ENCODE peak calls at places on chromosomes 11 and 22, in seven cellular contexts. Y is H9, H is glutamatergic neuron, G is endothelial cell, R is stomach, L is upper lobe of right lung, C is HepG2. A is an unnamed sample.

GRCh38 chr11:114081641-114082414 is 22.3 kb downstream of the ZBTB16 start:
- DNase-seq in G (no peak), C (no peak), Y (no peak), L (no peak), R (no peak), H (no peak), A (no peak)

GRCh38 chr22:22061085-22062077 is 78.8 kb upstream of the TOP3B start:
- DNase-seq in L (no peak), G (no peak), H (no peak), Y (no peak), C (peak), R (no peak), A (no peak)

GRCh38 chr22:39463931-39464390 is 7.1 kb downstream of the MGAT3 start:
- DNase-seq in L (peak), C (no peak), H (no peak), G (no peak), R (no peak), Y (no peak), A (no peak)

GRCh38 chr11:2571598-2572281 is 126.9 kb downstream of the KCNQ1 start:
- DNase-seq in C (no peak), Y (no peak), R (no peak), H (peak), L (peak), G (no peak), A (no peak)

GRCh38 chr11:72105888-72106287 is at the start of gene TOMT:
- DNase-seq in R (no peak), H (no peak), Y (no peak), G (no peak), C (no peak), L (no peak), A (no peak)

GRCh38 chr11:8573750-8574149 is 20.3 kb downstream of the STK33 start:
- DNase-seq in G (no peak), Y (no peak), C (no peak), L (no peak), H (no peak), R (no peak), A (no peak)

GRCh38 chr11:115761348-115761747 is 257.1 kb upstream of the CADM1 start:
- DNase-seq in G (no peak), L (no peak), R (no peak), Y (peak), H (no peak), C (no peak), A (no peak)

GRCh38 chr22:38921126-38921525 is 36.3 kb upstream of the APOBEC3A start:
- DNase-seq in L (no peak), G (no peak), R (peak), Y (no peak), C (no peak), H (no peak), A (no peak)

GRCh38 chr22:41364955-41365354 is 16.8 kb upstream of the TEF start:
- DNase-seq in C (no peak), Y (no peak), G (no peak), R (peak), H (no peak), L (no peak), A (no peak)

GRCh38 chr22:27952091-27952490 is 33.0 kb upstream of the PITPNB start:
- DNase-seq in G (no peak), R (no peak), H (no peak), L (no peak), Y (no peak), C (no peak), A (no peak)

GRCh38 chr11:93654266-93654665 is 7.2 kb upstream of the CEP295 start:
- DNase-seq in L (no peak), Y (no peak), R (no peak), H (no peak), C (no peak), G (no peak), A (no peak)

GRCh38 chr11:92432515-92432914 is 207.9 kb downstream of the FAT3 start:
- DNase-seq in H (no peak), C (no peak), G (no peak), R (no peak), Y (no peak), L (no peak), A (no peak)

GRCh38 chr11:131408011-131408640 is 37.7 kb downstream of the NTM start:
- DNase-seq in H (peak), C (peak), Y (peak), L (no peak), R (peak), G (peak), A (peak)

GRCh38 chr11:67629386-67630229 is at the start of gene NUDT8:
- DNase-seq in H (peak), R (peak), G (peak), Y (peak), L (peak), C (peak), A (peak)

GRCh38 chr11:568306-569259 is 7.7 kb upstream of the PHRF1 start:
- DNase-seq in L (peak), G (peak), Y (peak), H (peak), R (peak), C (peak), A (peak)

GRCh38 chr22:45612940-45613339 is 58.7 kb upstream of the ATXN10 start:
- DNase-seq in G (no peak), C (no peak), H (peak), Y (no peak), L (peak), R (no peak), A (no peak)

GRCh38 chr11:85725510-85726258 is 39.7 kb upstream of the CCDC89 start:
- DNase-seq in G (no peak), Y (no peak), C (no peak), L (no peak), H (no peak), R (no peak), A (no peak)

GRCh38 chr22:24146190-24146616 is 35.1 kb upstream of the SUSD2 start:
- DNase-seq in R (peak), L (peak), Y (peak), H (no peak), G (peak), C (peak), A (no peak)

GRCh38 chr22:18952022-18952421 is 15.9 kb upstream of the PRODH start:
- DNase-seq in H (no peak), R (no peak), L (peak), G (peak), C (no peak), Y (no peak), A (no peak)

GRCh38 chr11:94717667-94718066 is 50.5 kb upstream of the AMOTL1 start:
- DNase-seq in C (no peak), G (no peak), R (no peak), L (no peak), Y (no peak), H (no peak), A (no peak)

GRCh38 chr11:16070573-16070972 is 285.8 kb downstream of the SOX6 start:
- DNase-seq in H (no peak), Y (no peak), R (no peak), C (no peak), G (no peak), L (no peak), A (no peak)

GRCh38 chr11:34104680-34105078 is 750 bp upstream of the NAT10 start:
- DNase-seq in L (no peak), H (no peak), C (no peak), R (no peak), Y (no peak), G (no peak), A (no peak)

GRCh38 chr22:21641417-21641794 is 696 bp upstream of the SDF2L1 start:
- DNase-seq in Y (peak), G (peak), R (peak), H (peak), L (peak), C (peak), A (peak)

GRCh38 chr11:64276653-64277431 is 7.6 kb downstream of the BAD start:
- DNase-seq in H (no peak), R (peak), C (no peak), G (no peak), Y (no peak), L (no peak), A (no peak)

GRCh38 chr11:11514246-11514645 is 107.6 kb downstream of the GALNT18 start:
- DNase-seq in C (no peak), R (no peak), Y (peak), H (no peak), L (no peak), G (no peak), A (no peak)

GRCh38 chr11:11521306-11522002 is 100.4 kb downstream of the GALNT18 start:
- DNase-seq in L (no peak), R (no peak), Y (no peak), C (no peak), H (no peak), G (no peak), A (no peak)

GRCh38 chr11:11524436-11525038 is 97.3 kb downstream of the GALNT18 start:
- DNase-seq in H (no peak), G (no peak), R (no peak), Y (no peak), C (no peak), L (no peak), A (no peak)

GRCh38 chr11:11520231-11521015 is 101.4 kb downstream of the GALNT18 start:
- DNase-seq in L (no peak), G (no peak), H (no peak), C (no peak), R (no peak), Y (peak), A (no peak)

GRCh38 chr11:11519184-11519583 is 102.6 kb downstream of the GALNT18 start:
- DNase-seq in C (no peak), Y (peak), L (no peak), R (no peak), G (no peak), H (no peak), A (no peak)
- TF ChIP-seq CTCF in C (no peak), Y (peak), L (peak), R (no peak), G (no peak), H (no peak), A (no peak)

DNA sequence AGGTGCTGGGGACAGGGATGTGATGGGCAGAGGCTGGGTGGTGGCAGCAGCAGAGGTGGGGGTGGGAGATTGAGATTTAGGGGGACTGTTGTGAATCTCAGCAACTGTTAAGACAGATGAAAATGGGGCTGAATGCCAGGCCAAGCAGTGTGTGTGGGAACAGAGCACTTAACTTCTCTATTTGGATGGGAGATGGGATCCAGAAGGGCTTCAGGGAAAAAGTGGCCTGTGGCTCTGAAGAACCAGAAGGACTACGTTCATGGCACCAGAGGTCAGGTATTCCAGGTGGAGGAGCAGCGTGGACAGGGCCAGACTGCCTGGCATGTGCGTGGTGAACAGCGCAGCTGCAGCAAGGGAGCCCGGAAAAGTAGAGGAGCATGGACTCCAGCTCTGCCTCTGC is 82.6 kb upstream of the SYT13 start:
- DNase-seq in Y (no peak), C (no peak), G (no peak), R (no peak), L (no peak), H (no peak), A (no peak)
- TF ChIP-seq CTCF in Y (no peak), C (no peak), G (no peak), R (no peak), L (no peak), H (no peak), A (no peak)

GRCh38 chr11:79028214-79028613 is 412.6 kb downstream of the TENM4 start:
- DNase-seq in G (no peak), H (no peak), Y (no peak), C (no peak), L (no peak), R (no peak), A (no peak)

GRCh38 chr11:79025097-79025496 is 415.7 kb downstream of the TENM4 start:
- DNase-seq in R (no peak), H (no peak), Y (no peak), C (no peak), L (no peak), G (no peak), A (no peak)

GRCh38 chr11:79021601-79022000 is 419.2 kb downstream of the TENM4 start:
- DNase-seq in R (no peak), C (no peak), L (no peak), G (no peak), Y (no peak), H (no peak), A (no peak)

GRCh38 chr11:79026803-79027445 is 413.9 kb downstream of the TENM4 start:
- DNase-seq in L (no peak), G (no peak), Y (no peak), H (no peak), R (no peak), C (no peak), A (no peak)

GRCh38 chr11:79025622-79026021 is 415.2 kb downstream of the TENM4 start:
- DNase-seq in L (no peak), G (no peak), H (no peak), Y (no peak), R (no peak), C (no peak), A (no peak)
- TF ChIP-seq CTCF in L (no peak), G (no peak), H (no peak), Y (no peak), R (no peak), C (no peak), A (no peak)

GRCh38 chr11:134045799-134046635 is 22.9 kb upstream of the JAM3 start:
- DNase-seq in C (no peak), L (peak), R (no peak), G (peak), H (peak), Y (peak), A (no peak)
- TF ChIP-seq CTCF in C (no peak), L (peak), R (no peak), G (no peak), H (peak), Y (peak), A (peak)

DNA sequence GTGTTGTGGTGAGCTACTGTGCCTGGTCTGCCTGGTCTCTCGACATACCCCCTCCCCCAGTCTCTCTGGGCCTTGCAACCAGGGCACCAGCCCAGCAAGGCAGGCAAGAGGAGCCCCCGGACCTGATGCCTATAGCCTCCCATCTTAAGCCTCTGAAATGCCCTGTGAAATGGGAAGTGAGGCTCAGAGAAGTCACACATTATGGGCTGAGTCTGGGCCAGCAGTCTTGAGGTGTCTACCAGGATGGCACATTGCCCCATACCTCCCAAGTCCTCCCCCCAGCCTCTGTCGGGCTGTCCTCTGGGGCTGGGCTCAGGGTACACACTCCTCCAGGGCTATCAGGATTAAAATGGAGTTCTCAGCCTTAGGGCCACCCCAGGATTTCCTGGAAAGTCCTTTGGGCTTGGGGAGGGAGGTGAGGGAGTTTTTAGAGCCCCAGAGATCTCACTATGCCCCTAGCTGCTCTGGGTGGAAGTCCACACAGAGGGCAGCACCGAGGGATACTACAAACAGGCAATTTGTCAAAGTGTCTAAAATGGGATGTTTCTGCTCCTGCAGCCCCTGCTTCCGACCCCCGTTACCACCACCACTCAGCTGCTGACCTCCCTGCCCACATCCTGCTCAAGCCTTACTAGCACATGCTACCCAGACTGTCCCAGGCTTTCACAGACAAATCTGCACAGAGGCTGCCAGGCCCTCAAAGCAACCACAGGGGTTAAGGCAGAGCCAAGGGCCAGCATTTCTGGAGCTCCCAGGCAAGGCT is 3.1 kb upstream of the SH3BP1 start:
- DNase-seq in R (peak), C (no peak), G (no peak), Y (no peak), L (no peak), H (no peak), A (no peak)
- TF ChIP-seq CTCF in R (no peak), C (no peak), G (no peak), Y (peak), L (no peak), H (no peak), A (no peak)

DNA sequence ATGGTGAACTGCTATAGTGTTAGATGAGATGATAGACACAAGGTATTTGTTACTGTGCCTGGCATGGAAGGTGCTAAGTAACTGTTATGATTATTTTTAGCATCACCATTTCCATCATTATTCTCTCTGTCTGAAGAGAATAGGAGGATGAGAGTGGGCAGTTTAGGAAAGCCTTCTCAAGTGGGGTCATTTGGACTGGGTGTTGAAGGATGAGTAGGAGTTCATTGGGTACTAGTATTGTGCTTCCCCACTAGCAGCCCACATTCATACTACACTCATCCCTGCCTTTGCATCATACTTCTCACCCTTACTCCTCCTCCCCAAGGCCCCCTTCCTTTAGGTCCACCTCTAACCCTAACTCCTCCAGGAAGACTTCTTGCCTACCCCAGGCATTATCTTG is 20.6 kb downstream of the MYEOV start:
- DNase-seq in H (no peak), R (no peak), G (no peak), L (no peak), C (no peak), Y (no peak), A (no peak)
- TF ChIP-seq CTCF in H (no peak), R (no peak), G (no peak), L (no peak), C (no peak), Y (no peak), A (no peak)

GRCh38 chr11:111976614-111977140 is 39.5 kb downstream of the DIXDC1 start:
- DNase-seq in C (no peak), L (no peak), R (no peak), Y (no peak), H (peak), G (no peak), A (no peak)

GRCh38 chr11:111980062-111980461 is 42.9 kb downstream of the DIXDC1 start:
- DNase-seq in Y (no peak), H (no peak), R (no peak), G (no peak), C (no peak), L (no peak), A (no peak)

GRCh38 chr11:111976119-111976518 is 39.0 kb downstream of the DIXDC1 start:
- DNase-seq in Y (no peak), G (no peak), C (no peak), H (no peak), L (no peak), R (no peak), A (no peak)

GRCh38 chr11:111977141-111978027 is 40.2 kb downstream of the DIXDC1 start:
- DNase-seq in L (peak), H (peak), R (peak), G (peak), Y (peak), C (no peak), A (peak)

DNA sequence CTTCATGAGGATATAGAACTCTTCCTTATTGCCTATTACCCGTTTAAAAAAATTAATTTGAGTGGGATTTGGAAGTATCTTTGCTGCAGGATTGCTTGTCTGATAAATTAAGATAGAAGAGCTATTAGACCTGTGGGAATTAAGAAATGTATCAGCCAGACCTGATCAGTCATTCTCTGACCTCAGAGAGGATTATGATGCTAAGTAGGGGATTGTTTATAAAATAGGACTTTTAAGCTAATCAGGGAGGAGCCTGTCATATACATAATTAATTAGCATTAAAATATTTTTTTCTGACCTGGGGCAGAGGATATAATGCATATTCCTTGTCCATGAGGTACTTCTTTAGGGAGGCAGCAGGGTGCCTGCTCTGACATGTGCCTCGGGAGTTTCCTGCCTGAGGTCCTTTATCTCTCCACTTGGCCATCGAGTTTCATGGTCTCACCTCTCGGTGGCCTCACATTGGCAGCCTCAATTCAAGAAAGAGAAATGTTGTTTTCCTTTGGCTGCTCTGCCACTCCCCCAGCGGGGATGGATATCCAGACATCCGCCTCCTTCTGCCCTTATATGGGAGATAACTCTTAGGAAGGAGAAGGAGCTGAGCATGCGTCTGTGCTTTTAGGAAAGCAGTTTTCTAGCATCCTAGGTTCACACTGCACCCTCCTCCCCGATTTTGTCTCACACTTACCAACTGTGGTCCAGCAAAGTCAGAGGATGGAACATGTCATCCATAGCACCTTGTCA is 41.1 kb downstream of the DIXDC1 start:
- DNase-seq in R (no peak), C (no peak), L (no peak), G (peak), H (peak), Y (peak), A (peak)
- TF ChIP-seq CTCF in R (no peak), C (no peak), L (no peak), G (no peak), H (no peak), Y (no peak), A (no peak)

DNA sequence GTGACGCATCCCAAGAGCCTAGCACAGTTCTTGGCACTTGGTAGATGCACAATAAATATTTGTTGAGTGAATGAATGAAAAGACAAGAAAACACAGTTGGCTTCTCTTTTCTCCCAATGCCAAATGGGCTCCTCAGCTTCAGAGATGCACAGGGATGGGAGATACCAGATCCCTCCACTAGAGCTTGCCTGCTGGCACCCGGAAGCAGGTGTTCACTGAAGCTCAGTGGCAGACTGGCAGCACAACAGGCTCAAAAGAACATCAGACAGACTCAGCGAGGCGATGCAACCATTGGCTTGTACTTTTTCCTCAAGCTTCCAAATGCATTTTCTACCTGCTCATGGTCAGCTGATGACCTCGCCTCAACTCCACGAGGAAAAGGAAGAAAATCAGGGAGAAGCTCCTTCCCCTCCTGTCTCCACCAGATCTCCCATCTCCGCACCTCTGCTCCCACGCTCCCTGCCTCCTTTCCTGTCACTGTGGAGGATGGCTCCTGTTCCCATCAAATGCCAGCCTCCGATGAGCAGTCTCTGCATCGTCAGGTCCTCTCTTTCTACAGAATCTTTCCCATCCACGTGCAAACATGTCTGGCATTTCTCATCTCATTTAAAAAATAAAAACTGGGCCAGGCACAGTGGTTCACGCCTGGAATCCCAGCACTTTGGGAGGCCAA is 5.8 kb downstream of the RAPSN start:
- DNase-seq in C (no peak), Y (no peak), H (no peak), G (no peak), L (no peak), R (no peak), A (no peak)
- TF ChIP-seq CTCF in C (no peak), Y (peak), H (no peak), G (no peak), L (no peak), R (no peak), A (no peak)